ENCODE peak calls at places on chromosome 19, in six cellular contexts. L, M, V, B, H and F are unnamed samples.

GRCh38 chr19:30064776-30065494 is 122.9 kb downstream of the URI1 start:
- DNase-seq in L (no peak), M (no peak), V (no peak), B (no peak), H (no peak), F (no peak)

GRCh38 chr19:35059799-35060091 is 18.2 kb downstream of the HPN start:
- DNase-seq in L (no peak), M (no peak), V (no peak), B (no peak), H (no peak), F (no peak)

GRCh38 chr19:54105796-54106195 is 3.1 kb downstream of the NDUFA3 start:
- DNase-seq in L (no peak), M (no peak), V (no peak), B (no peak), H (no peak), F (no peak)

GRCh38 chr19:4909172-4909896 is at the start of gene UHRF1:
- DNase-seq in L (no peak), M (no peak), V (no peak), B (no peak), H (no peak), F (no peak)

GRCh38 chr19:18300930-18301717 is 19.7 kb upstream of the JUND start:
- DNase-seq in L (no peak), M (no peak), V (no peak), B (no peak), H (no peak), F (no peak)

GRCh38 chr19:17488593-17489391 is 18.5 kb downstream of the SLC27A1 start:
- DNase-seq in L (no peak), M (no peak), V (no peak), B (peak), H (peak), F (no peak)

GRCh38 chr19:51602189-51602854 is 27.9 kb downstream of the SIGLEC5 start:
- DNase-seq in L (no peak), M (no peak), V (no peak), B (no peak), H (no peak), F (no peak)

GRCh38 chr19:47494211-47494547 is 10.2 kb upstream of the KPTN start:
- DNase-seq in L (no peak), M (no peak), V (no peak), B (no peak), H (no peak), F (no peak)

GRCh38 chr19:46605356-46605821 is 4.3 kb downstream of the CALM3 start:
- DNase-seq in L (no peak), M (no peak), V (no peak), B (no peak), H (no peak), F (no peak)

GRCh38 chr19:34759218-34759917 is 13.6 kb downstream of the ZNF599 start:
- DNase-seq in L (no peak), M (no peak), V (no peak), B (no peak), H (no peak), F (no peak)

GRCh38 chr19:40640744-40641143 is 39.6 kb downstream of the LTBP4 start:
- DNase-seq in L (no peak), M (no peak), V (no peak), B (no peak), H (no peak), F (no peak)

GRCh38 chr19:15532779-15533521 is 24.6 kb downstream of the CYP4F22 start:
- DNase-seq in L (no peak), M (no peak), V (no peak), B (no peak), H (no peak), F (no peak)

GRCh38 chr19:19356500-19356899 is 35.9 kb downstream of the MAU2 start:
- DNase-seq in L (no peak), M (no peak), V (no peak), B (no peak), H (no peak), F (no peak)

GRCh38 chr19:39163621-39164020 is 33.1 kb upstream of the NCCRP1 start:
- DNase-seq in L (no peak), M (no peak), V (no peak), B (no peak), H (no peak), F (no peak)

GRCh38 chr19:38134538-38135149 is 89.4 kb downstream of the DPF1 start:
- DNase-seq in L (no peak), M (no peak), V (peak), B (no peak), H (no peak), F (no peak)

GRCh38 chr19:55146078-55146647 is 2.8 kb downstream of the TNNT1 start:
- DNase-seq in L (no peak), M (no peak), V (no peak), B (peak), H (no peak), F (no peak)

GRCh38 chr19:5048091-5048726 is 79.3 kb downstream of the KDM4B start:
- DNase-seq in L (peak), M (peak), V (no peak), B (no peak), H (peak), F (peak)